ENCODE peak calls at places on chromosomes 13 and 19, in ten cellular contexts. Q is body of pancreas; H is mammary epithelial cell; I is IMR-90; W is spleen; D is GM23338; T is GM23248; C is CD8-positive, alpha-beta memory T cell; R is thyroid gland; A is effector memory CD4-positive, alpha-beta T cell. X is an unnamed sample.

GRCh38 chr19:39160523-39160861 is 34.9 kb downstream of the PAK4 start:
- DNase-seq in Q (no peak), H (peak; percentile 62), I (peak; percentile 72), W (no peak), D (no peak), T (peak; percentile 79), C (no peak), R (no peak), A (no peak), X (peak; percentile 5)

GRCh38 chr13:52984881-52985363 is 43.7 kb upstream of the OLFM4 start:
- DNase-seq in Q (no peak), H (no peak), I (no peak), W (no peak), D (no peak), T (no peak), C (no peak), R (no peak), A (no peak), X (no peak)

GRCh38 chr13:36414461-36414860 is 17.8 kb upstream of the CCNA1 start:
- DNase-seq in Q (no peak), H (no peak), I (no peak), W (no peak), D (no peak), T (no peak), C (no peak), R (no peak), A (no peak), X (no peak)

GRCh38 chr13:77902319-77902963 is 16.2 kb downstream of the EDNRB start:
- DNase-seq in Q (no peak), H (peak; percentile 0), I (no peak), W (no peak), D (no peak), T (no peak), C (no peak), R (no peak), A (no peak), X (no peak)

GRCh38 chr19:48991823-48992570 is 1.1 kb downstream of the GYS1 start:
- DNase-seq in Q (peak; percentile 39), H (peak; percentile 79), I (peak; percentile 83), W (peak; percentile 81), D (peak; percentile 64), T (peak; percentile 92), C (no peak), R (peak; percentile 61), A (no peak), X (peak; percentile 77)

GRCh38 chr19:43501661-43502418 is 2.7 kb downstream of the PHLDB3 start:
- DNase-seq in Q (no peak), H (no peak), I (no peak), W (no peak), D (peak; percentile 94), T (no peak), C (no peak), R (no peak), A (no peak), X (no peak)

GRCh38 chr19:17309962-17310461 is 649 bp downstream of the DDA1 start:
- DNase-seq in Q (no peak), H (no peak), I (no peak), W (no peak), D (no peak), T (peak; percentile 38), C (no peak), R (no peak), A (no peak), X (no peak)

GRCh38 chr13:88643233-88643632 is 972.1 kb downstream of the SLITRK5 start:
- DNase-seq in Q (no peak), H (no peak), I (no peak), W (no peak), D (peak; percentile 17), T (no peak), C (no peak), R (no peak), A (no peak), X (no peak)

GRCh38 chr13:48485447-48485846 is 47.4 kb downstream of the RCBTB2 start:
- DNase-seq in Q (no peak), H (no peak), I (no peak), W (peak; percentile 11), D (no peak), T (no peak), C (no peak), R (no peak), A (no peak), X (no peak)

GRCh38 chr19:29806098-29806866 is 5.5 kb upstream of the CCNE1 start:
- DNase-seq in Q (peak; percentile 15), H (no peak), I (peak; percentile 44), W (peak; percentile 66), D (peak; percentile 58), T (peak; percentile 28), C (no peak), R (no peak), A (no peak), X (peak; percentile 32)

GRCh38 chr19:11375143-11375948 is 880 bp downstream of the SWSAP1 start:
- DNase-seq in Q (peak; percentile 54), H (no peak), I (no peak), W (peak; percentile 95), D (peak; percentile 79), T (no peak), C (peak; percentile 65), R (peak; percentile 68), A (peak; percentile 46), X (no peak)

GRCh38 chr13:96141032-96141431 is 51.1 kb downstream of the HS6ST3 start:
- DNase-seq in Q (no peak), H (peak; percentile 16), I (peak; percentile 2), W (no peak), D (peak; percentile 66), T (peak; percentile 50), C (no peak), R (no peak), A (no peak), X (no peak)

GRCh38 chr19:5967994-5968430 is 9.9 kb downstream of the RANBP3 start:
- DNase-seq in Q (peak; percentile 66), H (peak; percentile 67), I (peak; percentile 88), W (peak; percentile 73), D (peak; percentile 91), T (peak; percentile 81), C (peak; percentile 49), R (peak; percentile 77), A (peak; percentile 20), X (peak; percentile 72)

GRCh38 chr13:51339952-51340732 is 651 bp downstream of the SERPINE3 start:
- DNase-seq in Q (no peak), H (peak; percentile 38), I (peak; percentile 35), W (no peak), D (no peak), T (peak; percentile 57), C (no peak), R (no peak), A (no peak), X (no peak)

DNA sequence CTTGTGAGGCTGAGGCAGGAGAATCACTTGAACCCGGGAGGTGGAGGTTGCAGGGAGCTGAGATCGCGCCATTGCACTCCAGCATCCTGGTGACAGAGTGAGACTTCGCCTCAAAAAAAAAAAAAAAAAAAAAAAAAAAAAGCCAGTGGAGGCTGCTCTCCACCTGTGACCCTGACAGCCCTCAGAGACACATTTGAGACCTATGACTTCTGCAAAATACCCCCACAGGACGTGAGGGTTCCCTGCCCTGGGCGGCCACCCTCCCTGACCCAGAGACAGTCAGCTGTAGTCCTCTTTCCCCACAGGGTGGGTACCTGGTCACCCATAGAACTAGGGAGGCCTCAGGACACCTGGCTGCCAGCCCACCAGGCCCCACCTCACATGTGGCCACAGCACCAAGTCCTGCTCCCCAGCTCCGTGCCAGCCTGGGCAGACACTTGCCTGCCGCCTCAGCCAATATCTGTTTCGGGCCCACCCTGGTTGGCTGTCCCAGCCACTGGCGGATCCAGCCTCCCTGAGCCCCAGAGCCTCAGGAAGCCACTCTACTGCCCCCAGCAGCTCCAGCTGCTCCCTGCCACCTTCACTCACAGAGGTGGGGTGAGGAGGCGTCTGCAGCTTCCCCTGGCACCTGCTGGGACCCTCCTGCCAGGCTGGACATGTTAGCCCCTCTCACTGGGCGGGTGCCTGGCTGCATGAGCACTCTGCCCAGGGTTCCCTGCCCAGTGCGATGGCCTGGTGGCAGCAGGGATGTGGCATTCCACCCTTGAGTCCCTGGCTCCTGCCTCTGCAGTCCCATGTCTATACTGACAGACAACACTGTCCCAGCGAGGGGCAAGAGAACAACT is 7.0 kb downstream of the MKNK2 start:
- DNase-seq in Q (no peak), H (no peak), I (no peak), W (peak; percentile 84), D (no peak), T (no peak), C (no peak), R (no peak), A (no peak), X (no peak)
- H3K36me3 ChIP-seq in Q (peaks cover 17% of the 10 kb centered on the region), H (peaks cover 17% of the 10 kb centered on the region), I (peaks cover 52% of the 10 kb centered on the region), W (no peaks in the 10 kb centered on the region), D (peaks cover 8% of the 10 kb centered on the region), T (peaks cover 17% of the 10 kb centered on the region), C (peaks cover 26% of the 10 kb centered on the region), R (peaks cover 64% of the 10 kb centered on the region), A (peaks cover 71% of the 10 kb centered on the region), X (peaks cover 55% of the 10 kb centered on the region)

GRCh38 chr19:7445104-7445503 is 43.7 kb downstream of the PEX11G start:
- DNase-seq in Q (no peak), H (no peak), I (no peak), W (no peak), D (no peak), T (no peak), C (no peak), R (no peak), A (no peak), X (no peak)
- H3K36me3 ChIP-seq in Q (peaks cover 35% of the 10 kb centered on the region), H (peaks cover 8% of the 10 kb centered on the region), I (peaks cover 55% of the 10 kb centered on the region), W (peaks cover 7% of the 10 kb centered on the region), D (peaks cover 10% of the 10 kb centered on the region), T (no peaks in the 10 kb centered on the region), C (peaks cover 70% of the 10 kb centered on the region), R (peaks cover 35% of the 10 kb centered on the region), A (peaks cover 87% of the 10 kb centered on the region), X (peaks cover 44% of the 10 kb centered on the region)

GRCh38 chr19:41977916-41978315 is 16.1 kb downstream of the ATP1A3 start:
- DNase-seq in Q (no peak), H (no peak), I (no peak), W (no peak), D (no peak), T (no peak), C (no peak), R (no peak), A (no peak), X (no peak)
- H3K36me3 ChIP-seq in Q (no peaks in the 10 kb centered on the region), H (no peaks in the 10 kb centered on the region), I (no peaks in the 10 kb centered on the region), W (no peaks in the 10 kb centered on the region), D (no peaks in the 10 kb centered on the region), T (no peaks in the 10 kb centered on the region), C (no peaks in the 10 kb centered on the region), R (no peaks in the 10 kb centered on the region), A (no peaks in the 10 kb centered on the region), X (no peaks in the 10 kb centered on the region)

GRCh38 chr19:53091413-53091812 is 11.8 kb downstream of the ZNF160 start:
- DNase-seq in Q (no peak), H (no peak), I (no peak), W (no peak), D (peak; percentile 95), T (no peak), C (no peak), R (no peak), A (no peak), X (no peak)

GRCh38 chr19:53085496-53085895 is 17.7 kb downstream of the ZNF160 start:
- DNase-seq in Q (no peak), H (no peak), I (no peak), W (no peak), D (no peak), T (no peak), C (no peak), R (no peak), A (no peak), X (no peak)

GRCh38 chr19:53088091-53088490 is 15.1 kb downstream of the ZNF160 start:
- DNase-seq in Q (no peak), H (no peak), I (peak; percentile 22), W (no peak), D (no peak), T (no peak), C (no peak), R (no peak), A (no peak), X (peak; percentile 37)

GRCh38 chr19:53082929-53083328 is 20.3 kb downstream of the ZNF160 start:
- DNase-seq in Q (no peak), H (no peak), I (no peak), W (no peak), D (no peak), T (no peak), C (no peak), R (no peak), A (no peak), X (no peak)

GRCh38 chr19:53086949-53087348 is 16.3 kb downstream of the ZNF160 start:
- DNase-seq in Q (no peak), H (no peak), I (peak; percentile 32), W (peak; percentile 85), D (no peak), T (no peak), C (no peak), R (peak; percentile 2), A (no peak), X (peak; percentile 88)
- H3K36me3 ChIP-seq in Q (peaks cover 21% of the 10 kb centered on the region), H (peaks cover 25% of the 10 kb centered on the region), I (peaks cover 68% of the 10 kb centered on the region), W (peaks cover 7% of the 10 kb centered on the region), D (peaks cover 16% of the 10 kb centered on the region), T (peaks cover 59% of the 10 kb centered on the region), C (peaks cover 43% of the 10 kb centered on the region), R (peaks cover 13% of the 10 kb centered on the region), A (peaks cover 70% of the 10 kb centered on the region), X (peaks cover 73% of the 10 kb centered on the region)

X was measured in brain microvascular endothelial cell.